ENCODE peak calls at places on chromosomes 6 and 20, in seven cellular contexts. D is activated CD4-positive, alpha-beta T cell treated with anti-CD3 and anti-CD28 coated beads, Interleukin-2, amount 50 U/mL, for 1 hour; M is iris pigment epithelial cell; V is NB4; P is activated gamma-delta T cell treated with anti-CD3 and anti-CD28 coated beads, Interleukin-2, amount 50 U/mL, for 16 hours; L is NCI-H1930; H is pons. Q is an unnamed sample.

GRCh38 chr6:34709386-34709785 is 12.8 kb upstream of the ILRUN start:
- DNase-seq in D (no peak), M (peak; percentile 56), V (no peak), P (no peak), L (no peak), H (peak; percentile 61), Q (no peak)

GRCh38 chr6:18260448-18261106 is 3.8 kb downstream of the DEK start:
- DNase-seq in D (no peak), M (peak; percentile 49), V (peak; percentile 56), P (no peak), L (no peak), H (peak; percentile 16), Q (no peak)

GRCh38 chr6:1385129-1386042 is 4.0 kb upstream of the FOXF2 start:
- DNase-seq in D (no peak), M (no peak), V (no peak), P (no peak), L (no peak), H (no peak), Q (no peak)

GRCh38 chr6:37018152-37019064 is 13.0 kb downstream of the FGD2 start:
- DNase-seq in D (peak; percentile 91), M (peak; percentile 86), V (peak; percentile 90), P (peak; percentile 80), L (peak; percentile 45), H (peak; percentile 95), Q (peak; percentile 84)

GRCh38 chr6:5334341-5334740 is 73.0 kb downstream of the FARS2 start:
- DNase-seq in D (no peak), M (peak; percentile 70), V (no peak), P (no peak), L (no peak), H (no peak), Q (no peak)

GRCh38 chr20:62795023-62795761 is 1.1 kb upstream of the MRGBP start:
- DNase-seq in D (peak; percentile 58), M (peak; percentile 59), V (peak; percentile 89), P (peak; percentile 51), L (peak; percentile 51), H (no peak), Q (peak; percentile 58)

GRCh38 chr6:16720861-16721260 is 40.4 kb downstream of the ATXN1 start:
- DNase-seq in D (no peak), M (no peak), V (no peak), P (no peak), L (no peak), H (no peak), Q (no peak)

GRCh38 chr20:33488201-33488600 is 1.7 kb upstream of the CBFA2T2 start:
- DNase-seq in D (no peak), M (no peak), V (no peak), P (no peak), L (no peak), H (no peak), Q (no peak)

GRCh38 chr6:169984181-169985120 is 233.0 kb downstream of the ERMARD start:
- DNase-seq in D (no peak), M (no peak), V (no peak), P (no peak), L (no peak), H (no peak), Q (no peak)

GRCh38 chr6:169825558-169826225 is 74.3 kb downstream of the ERMARD start:
- DNase-seq in D (no peak), M (no peak), V (no peak), P (no peak), L (no peak), H (no peak), Q (no peak)

GRCh38 chr20:7214081-7214740 is 446.7 kb downstream of the BMP2 start:
- DNase-seq in D (no peak), M (no peak), V (no peak), P (no peak), L (no peak), H (no peak), Q (no peak)

GRCh38 chr6:139161817-139162284 is 27.0 kb downstream of the HECA start:
- DNase-seq in D (peak; percentile 59), M (peak; percentile 34), V (no peak), P (peak; percentile 59), L (no peak), H (peak; percentile 26), Q (no peak)

GRCh38 chr6:99307295-99307907 is 42.1 kb downstream of the FAXC start:
- DNase-seq in D (no peak), M (no peak), V (no peak), P (no peak), L (no peak), H (no peak), Q (no peak)

GRCh38 chr6:39997101-39997635 is 62.9 kb upstream of the MOCS1 start:
- DNase-seq in D (no peak), M (no peak), V (no peak), P (no peak), L (no peak), H (no peak), Q (no peak)

GRCh38 chr6:47238456-47238995 is 71.2 kb downstream of the TNFRSF21 start:
- DNase-seq in D (no peak), M (peak; percentile 27), V (no peak), P (no peak), L (no peak), H (no peak), Q (no peak)

GRCh38 chr6:28922004-28922840 is 1.6 kb downstream of the TRIM27 start:
- DNase-seq in D (peak; percentile 14), M (peak; percentile 65), V (peak; percentile 65), P (no peak), L (no peak), H (peak; percentile 35), Q (peak; percentile 32)

GRCh38 chr6:70520575-70520974 is 46.2 kb upstream of the SDHAF4 start:
- DNase-seq in D (no peak), M (peak; percentile 7), V (peak; percentile 38), P (no peak), L (no peak), H (no peak), Q (no peak)

GRCh38 chr6:105753184-105754097 is 332.7 kb upstream of the PRDM1 start:
- DNase-seq in D (no peak), M (no peak), V (no peak), P (no peak), L (no peak), H (peak; percentile 11), Q (no peak)

GRCh38 chr6:161091151-161091550 is 99.6 kb downstream of the MAP3K4 start:
- DNase-seq in D (no peak), M (no peak), V (no peak), P (no peak), L (no peak), H (no peak), Q (no peak)

GRCh38 chr6:161091972-161092701 is 100.6 kb downstream of the MAP3K4 start:
- DNase-seq in D (no peak), M (peak; percentile 67), V (no peak), P (no peak), L (no peak), H (no peak), Q (no peak)

GRCh38 chr6:99458319-99458718 is 33.2 kb upstream of the PNISR start:
- DNase-seq in D (no peak), M (peak; percentile 60), V (peak; percentile 70), P (no peak), L (no peak), H (no peak), Q (no peak)

GRCh38 chr6:63447134-63447533 is 125.1 kb upstream of the LOC128125822 start:
- DNase-seq in D (no peak), M (no peak), V (no peak), P (no peak), L (no peak), H (no peak), Q (no peak)

GRCh38 chr20:63588641-63589041 is 14.6 kb upstream of the HELZ2 start:
- DNase-seq in D (no peak), M (no peak), V (no peak), P (no peak), L (no peak), H (no peak), Q (no peak)

GRCh38 chr20:61746147-61746646 is 319.5 kb downstream of the TAF4 start:
- DNase-seq in D (no peak), M (no peak), V (no peak), P (no peak), L (no peak), H (no peak), Q (no peak)

GRCh38 chr20:12166053-12166717 is 248.5 kb downstream of the BTBD3 start:
- DNase-seq in D (no peak), M (peak; percentile 98), V (peak; percentile 12), P (no peak), L (no peak), H (no peak), Q (no peak)

GRCh38 chr20:52974155-52974554 is 2.0 kb downstream of the TSHZ2 start:
- DNase-seq in D (peak; percentile 53), M (no peak), V (no peak), P (no peak), L (no peak), H (no peak), Q (no peak)